ENCODE peak calls at places on chromosome 10, in nine cellular contexts. T is ovary, J is HCT116, M is erythroblast, Z is right lobe of liver, B is sigmoid colon, P is heart left ventricle, I is GM12892, R is upper lobe of left lung. G is an unnamed sample.

GRCh38 chr10:20709708-20710107 is 187.4 kb downstream of the NEBL start:
- DNase-seq in T (no peak), J (no peak), M (no peak), Z (no peak), B (no peak), P (no peak), I (no peak), R (no peak), G (no peak)

GRCh38 chr10:79490400-79491081 is 21.8 kb upstream of the EIF5AL1 start:
- DNase-seq in T (no peak), J (no peak), M (no peak), Z (no peak), B (peak), P (peak), I (no peak), R (no peak), G (no peak)

GRCh38 chr10:16814081-16814480 is 3.1 kb downstream of the RSU1 start:
- DNase-seq in T (no peak), J (no peak), M (peak), Z (no peak), B (no peak), P (no peak), I (no peak), R (no peak), G (no peak)

GRCh38 chr10:16491933-16492332 is 29.7 kb downstream of the C1QL3 start:
- DNase-seq in T (no peak), J (no peak), M (peak), Z (no peak), B (no peak), P (no peak), I (no peak), R (no peak), G (peak)

GRCh38 chr10:113176652-113177155 is 226.7 kb downstream of the TCF7L2 start:
- DNase-seq in T (no peak), J (no peak), M (no peak), Z (no peak), B (no peak), P (no peak), I (no peak), R (no peak), G (no peak)

GRCh38 chr10:72031706-72032105 is 56.6 kb downstream of the SPOCK2 start:
- DNase-seq in T (no peak), J (no peak), M (no peak), Z (no peak), B (no peak), P (no peak), I (no peak), R (no peak), G (no peak)

GRCh38 chr10:69335063-69335587 is 56.8 kb downstream of the HK1 start:
- DNase-seq in T (peak), J (no peak), M (peak), Z (peak), B (peak), P (peak), I (peak), R (peak), G (peak)

GRCh38 chr10:132281915-132282666 is 25.7 kb downstream of the STK32C start:
- DNase-seq in T (no peak), J (no peak), M (no peak), Z (no peak), B (no peak), P (peak), I (no peak), R (no peak), G (no peak)

GRCh38 chr10:102834143-102834542 is 3.1 kb downstream of the CYP17A1 start:
- DNase-seq in T (no peak), J (no peak), M (no peak), Z (no peak), B (no peak), P (peak), I (no peak), R (no peak), G (no peak)

GRCh38 chr10:101829561-101830315 is 11.5 kb upstream of the OGA start:
- DNase-seq in T (peak), J (no peak), M (peak), Z (peak), B (peak), P (no peak), I (peak), R (peak), G (peak)

GRCh38 chr10:78913219-78914059 is 155.3 kb upstream of the ZMIZ1 start:
- DNase-seq in T (peak), J (no peak), M (no peak), Z (peak), B (no peak), P (no peak), I (no peak), R (no peak), G (no peak)

GRCh38 chr10:50545846-50546245 is 77.9 kb downstream of the SGMS1 start:
- DNase-seq in T (no peak), J (no peak), M (no peak), Z (no peak), B (no peak), P (no peak), I (no peak), R (no peak), G (no peak)

GRCh38 chr10:15725603-15726002 is 5.9 kb upstream of the ITGA8 start:
- DNase-seq in T (no peak), J (peak), M (peak), Z (no peak), B (no peak), P (no peak), I (no peak), R (no peak), G (peak)

GRCh38 chr10:14587540-14588083 is 187.1 kb downstream of the FAM107B start:
- DNase-seq in T (no peak), J (no peak), M (no peak), Z (no peak), B (no peak), P (no peak), I (no peak), R (no peak), G (no peak)

GRCh38 chr10:43078986-43079273 is 2.1 kb downstream of the RET start:
- DNase-seq in T (no peak), J (no peak), M (peak), Z (no peak), B (no peak), P (no peak), I (peak), R (no peak), G (peak)

GRCh38 chr10:92851003-92851402 is 2.7 kb downstream of the EXOC6 start:
- DNase-seq in T (no peak), J (no peak), M (no peak), Z (no peak), B (no peak), P (no peak), I (no peak), R (no peak), G (no peak)

GRCh38 chr10:129774736-129775401 is 189.2 kb downstream of the EBF3 start:
- DNase-seq in T (no peak), J (no peak), M (no peak), Z (no peak), B (no peak), P (no peak), I (no peak), R (peak), G (no peak)

GRCh38 chr10:57715233-57715632 is 552.5 kb downstream of the IPMK start:
- DNase-seq in T (no peak), J (no peak), M (no peak), Z (no peak), B (no peak), P (no peak), I (no peak), R (no peak), G (no peak)

GRCh38 chr10:98474628-98475027 is 27.9 kb upstream of the HPS1 start:
- DNase-seq in T (no peak), J (no peak), M (no peak), Z (no peak), B (no peak), P (no peak), I (no peak), R (no peak), G (no peak)

GRCh38 chr10:46091080-46091833 is 45.2 kb upstream of the MSMB start:
- DNase-seq in T (no peak), J (no peak), M (no peak), Z (no peak), B (no peak), P (no peak), I (no peak), R (no peak), G (no peak)

GRCh38 chr10:130559213-130559944 is 423.2 kb downstream of the GLRX3 start:
- DNase-seq in T (no peak), J (no peak), M (no peak), Z (no peak), B (no peak), P (no peak), I (no peak), R (no peak), G (no peak)

GRCh38 chr10:94361161-94361794 is 1.5 kb downstream of the NOC3L start:
- DNase-seq in T (no peak), J (no peak), M (peak), Z (peak), B (no peak), P (no peak), I (no peak), R (peak), G (peak)

GRCh38 chr10:125283191-125283590 is 122.8 kb upstream of the CTBP2 start:
- DNase-seq in T (no peak), J (no peak), M (no peak), Z (no peak), B (no peak), P (no peak), I (no peak), R (no peak), G (no peak)

GRCh38 chr10:88791924-88792323 is 10.6 kb upstream of the LIPM start:
- DNase-seq in T (no peak), J (peak), M (no peak), Z (no peak), B (no peak), P (no peak), I (no peak), R (no peak), G (peak)

GRCh38 chr10:87641065-87641464 is 18.6 kb upstream of the PAPSS2 start:
- DNase-seq in T (no peak), J (no peak), M (no peak), Z (no peak), B (no peak), P (no peak), I (no peak), R (no peak), G (no peak)

GRCh38 chr10:114547466-114547865 is 110.6 kb downstream of the ABLIM1 start:
- DNase-seq in T (no peak), J (no peak), M (no peak), Z (peak), B (no peak), P (no peak), I (no peak), R (peak), G (no peak)

GRCh38 chr10:43204394-43204942 is 62.4 kb downstream of the RASGEF1A start:
- DNase-seq in T (peak), J (no peak), M (no peak), Z (peak), B (peak), P (peak), I (no peak), R (peak), G (no peak)

GRCh38 chr10:69457771-69458237 is 6.5 kb downstream of the TSPAN15 start:
- DNase-seq in T (no peak), J (no peak), M (no peak), Z (no peak), B (peak), P (no peak), I (no peak), R (no peak), G (no peak)

GRCh38 chr10:16799621-16800020 is 17.6 kb downstream of the RSU1 start:
- DNase-seq in T (no peak), J (no peak), M (no peak), Z (no peak), B (no peak), P (no peak), I (no peak), R (no peak), G (no peak)

GRCh38 chr10:86284355-86285105 is 82.1 kb downstream of the GRID1 start:
- DNase-seq in T (no peak), J (no peak), M (no peak), Z (peak), B (peak), P (no peak), I (no peak), R (no peak), G (no peak)

GRCh38 chr10:100186813-100187212 is 984 bp upstream of the ERLIN1 start:
- DNase-seq in T (peak), J (peak), M (peak), Z (no peak), B (peak), P (peak), I (no peak), R (peak), G (peak)

GRCh38 chr10:100184426-100185219 is 1.2 kb downstream of the ERLIN1 start:
- DNase-seq in T (no peak), J (peak), M (peak), Z (no peak), B (no peak), P (no peak), I (no peak), R (peak), G (no peak)

GRCh38 chr10:100185364-100186252 is at the start of gene ERLIN1:
- DNase-seq in T (peak), J (peak), M (peak), Z (peak), B (peak), P (peak), I (peak), R (peak), G (peak)

GRCh38 chr10:100183482-100183881 is 2.3 kb downstream of the ERLIN1 start:
- DNase-seq in T (no peak), J (no peak), M (peak), Z (no peak), B (no peak), P (no peak), I (no peak), R (no peak), G (no peak)

DNA sequence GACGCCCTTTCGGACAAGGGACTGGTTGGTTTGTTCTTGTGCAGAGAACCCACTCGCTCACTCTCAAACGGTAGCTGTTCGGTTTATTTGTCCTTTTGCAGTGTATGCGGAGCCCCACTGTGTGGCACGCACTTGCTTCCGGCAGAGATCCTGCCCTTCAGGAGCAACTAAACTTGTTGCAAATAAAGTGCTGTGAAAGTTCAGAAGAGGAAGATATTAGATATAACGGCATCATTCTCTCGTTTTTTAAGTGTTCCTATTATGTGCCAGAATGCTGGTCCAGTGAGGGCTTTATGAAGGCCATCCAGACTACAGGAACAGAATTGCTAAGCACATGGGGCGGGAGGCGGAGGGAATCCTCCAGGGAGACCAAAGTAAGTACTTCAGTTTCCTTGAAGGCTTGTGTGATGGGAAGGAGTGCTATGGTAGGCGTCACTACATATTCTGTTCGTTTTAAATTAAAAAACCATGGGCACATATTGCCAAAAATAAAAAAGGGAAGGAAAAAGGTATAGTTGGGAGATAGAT is 488 bp upstream of the ERLIN1 start:
- DNase-seq in T (no peak), J (no peak), M (peak), Z (no peak), B (peak), P (peak), I (no peak), R (peak), G (peak)
- TF ChIP-seq POLR2A in T (no peak), J (no peak), M (peak), Z (no peak), B (no peak), P (no peak), I (no peak), R (no peak), G (no peak)

GRCh38 chr10:128322106-128322505 is 195.9 kb upstream of the MKI67 start:
- DNase-seq in T (no peak), J (no peak), M (no peak), Z (no peak), B (no peak), P (no peak), I (no peak), R (no peak), G (no peak)
- TF ChIP-seq POLR2A in T (no peak), J (no peak), M (no peak), Z (no peak), B (no peak), P (no peak), I (no peak), R (no peak), G (no peak)

DNA sequence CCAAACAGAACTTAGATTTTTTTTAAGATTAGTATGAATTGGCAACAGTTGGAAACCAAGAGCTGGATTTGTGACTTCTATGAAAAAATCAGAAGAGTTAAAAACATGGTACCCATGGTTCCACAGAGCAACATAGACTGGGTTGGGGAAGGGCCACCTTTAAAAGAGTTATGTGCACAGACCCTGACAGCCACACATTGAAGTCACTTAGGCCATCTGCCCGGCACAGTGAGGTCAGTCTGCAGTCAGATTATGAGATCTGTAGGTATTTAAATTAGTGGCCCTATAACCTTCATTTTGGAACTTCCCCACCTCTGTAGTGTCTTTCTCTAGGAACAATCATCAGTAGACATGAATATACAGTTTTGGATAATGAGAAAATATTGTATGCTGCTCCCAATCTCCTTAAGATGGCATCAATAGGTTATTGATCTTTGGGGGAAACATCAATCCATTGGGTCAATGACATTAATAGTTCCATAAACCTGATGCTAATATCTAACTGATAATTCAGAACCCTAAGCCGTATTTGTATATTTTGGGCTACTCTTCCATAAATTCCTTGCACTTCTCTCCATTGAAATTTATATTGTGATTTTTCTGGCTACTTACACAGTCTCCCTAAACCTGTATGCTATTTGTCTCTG is 7.0 kb downstream of the ANKRD1 start:
- DNase-seq in T (no peak), J (no peak), M (no peak), Z (no peak), B (no peak), P (no peak), I (no peak), R (no peak), G (no peak)
- TF ChIP-seq POLR2A in T (no peak), J (no peak), M (no peak), Z (no peak), B (no peak), P (peak), I (no peak), R (no peak), G (no peak)

GRCh38 chr10:44416976-44417375 is 32.1 kb upstream of the CXCL12 start:
- DNase-seq in T (no peak), J (no peak), M (no peak), Z (peak), B (peak), P (no peak), I (no peak), R (no peak), G (no peak)

GRCh38 chr10:44417761-44418160 is 32.9 kb upstream of the CXCL12 start:
- DNase-seq in T (no peak), J (no peak), M (no peak), Z (peak), B (no peak), P (no peak), I (no peak), R (no peak), G (no peak)

GRCh38 chr10:44415121-44415520 is 30.2 kb upstream of the CXCL12 start:
- DNase-seq in T (no peak), J (no peak), M (no peak), Z (no peak), B (no peak), P (no peak), I (no peak), R (no peak), G (no peak)

GRCh38 chr10:44418637-44419036 is 33.7 kb upstream of the CXCL12 start:
- DNase-seq in T (no peak), J (no peak), M (no peak), Z (peak), B (no peak), P (no peak), I (no peak), R (no peak), G (no peak)

GRCh38 chr10:44416021-44416758 is 31.3 kb upstream of the CXCL12 start:
- DNase-seq in T (no peak), J (no peak), M (no peak), Z (peak), B (peak), P (peak), I (no peak), R (no peak), G (no peak)
- TF ChIP-seq POLR2A in T (no peak), J (no peak), M (no peak), Z (no peak), B (no peak), P (no peak), I (no peak), R (no peak), G (no peak)

DNA sequence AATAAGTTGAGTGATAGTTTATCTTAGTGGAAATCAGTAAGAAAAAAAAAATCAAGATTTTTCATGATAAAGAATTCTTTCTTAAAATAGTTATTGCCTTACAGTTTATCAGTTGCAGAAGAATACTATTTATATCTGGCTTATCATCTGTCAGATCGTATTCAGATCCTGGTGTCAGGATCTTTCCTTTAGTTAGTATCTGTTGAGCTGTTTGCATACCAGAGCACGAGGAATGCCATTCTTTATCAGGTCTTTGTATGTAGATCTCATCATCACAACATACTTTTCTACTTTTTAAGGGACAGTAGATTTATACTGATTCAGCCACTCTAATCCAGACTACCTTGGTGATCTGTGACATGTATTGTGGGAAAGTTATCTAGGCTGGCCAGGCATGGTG is 12.5 kb downstream of the ENO4 start:
- DNase-seq in T (no peak), J (no peak), M (no peak), Z (no peak), B (no peak), P (no peak), I (no peak), R (no peak), G (no peak)
- TF ChIP-seq POLR2A in T (no peak), J (no peak), M (no peak), Z (no peak), B (no peak), P (no peak), I (no peak), R (no peak), G (no peak)

GRCh38 chr10:1390200-1390599 is 334.0 kb downstream of the WDR37 start:
- DNase-seq in T (no peak), J (no peak), M (no peak), Z (no peak), B (no peak), P (no peak), I (no peak), R (no peak), G (no peak)
- TF ChIP-seq POLR2A in T (no peak), J (no peak), M (no peak), Z (no peak), B (no peak), P (no peak), I (no peak), R (no peak), G (no peak)